ENCODE peak calls at places on chromosomes 13 and 19, in six cellular contexts. One of them, this sample, is unnamed.

GRCh38 chr19:1232652-1233360 is 5.0 kb downstream of the CBARP start:
- DNase-seq in A549: no peak
- DNase-seq in suprapubic skin: no peak
- DNase-seq in cardiac fibroblast: peak; percentile 72
- DNase-seq in colonic mucosa: no peak
- DNase-seq in AG04450: no peak
- DNase-seq in this sample: no peak

GRCh38 chr19:41426952-41427646 is at the start of gene B3GNT8:
- DNase-seq in A549: no peak
- DNase-seq in suprapubic skin: peak; percentile 92
- DNase-seq in cardiac fibroblast: peak; percentile 79
- DNase-seq in colonic mucosa: peak; percentile 94
- DNase-seq in AG04450: peak; percentile 11
- DNase-seq in this sample: no peak

GRCh38 chr19:4061683-4062575 is 4.8 kb downstream of the ZBTB7A start:
- DNase-seq in A549: no peak
- DNase-seq in suprapubic skin: no peak
- DNase-seq in cardiac fibroblast: no peak
- DNase-seq in colonic mucosa: peak; percentile 94
- DNase-seq in AG04450: no peak
- DNase-seq in this sample: no peak

GRCh38 chr13:27309967-27310598 is 39.5 kb downstream of the RASL11A start:
- DNase-seq in A549: peak; percentile 34
- DNase-seq in suprapubic skin: no peak
- DNase-seq in cardiac fibroblast: no peak
- DNase-seq in colonic mucosa: no peak
- DNase-seq in AG04450: no peak
- DNase-seq in this sample: no peak

GRCh38 chr13:112897956-112898785 is 70.8 kb upstream of the MCF2L start:
- DNase-seq in A549: no peak
- DNase-seq in suprapubic skin: no peak
- DNase-seq in cardiac fibroblast: no peak
- DNase-seq in colonic mucosa: no peak
- DNase-seq in AG04450: no peak
- DNase-seq in this sample: no peak

GRCh38 chr13:40344270-40345148 is 321.9 kb downstream of the FOXO1 start:
- DNase-seq in A549: peak; percentile 3
- DNase-seq in suprapubic skin: no peak
- DNase-seq in cardiac fibroblast: peak; percentile 91
- DNase-seq in colonic mucosa: no peak
- DNase-seq in AG04450: no peak
- DNase-seq in this sample: no peak

GRCh38 chr13:28611654-28612131 is 47.2 kb upstream of the POMP start:
- DNase-seq in A549: no peak
- DNase-seq in suprapubic skin: no peak
- DNase-seq in cardiac fibroblast: peak; percentile 15
- DNase-seq in colonic mucosa: no peak
- DNase-seq in AG04450: no peak
- DNase-seq in this sample: no peak

GRCh38 chr13:95920485-95920884 is 132.7 kb downstream of the UGGT2 start:
- DNase-seq in A549: no peak
- DNase-seq in suprapubic skin: no peak
- DNase-seq in cardiac fibroblast: no peak
- DNase-seq in colonic mucosa: no peak
- DNase-seq in AG04450: no peak
- DNase-seq in this sample: no peak

GRCh38 chr13:41780736-41781708 is 179.9 kb downstream of the VWA8 start:
- DNase-seq in A549: peak; percentile 19
- DNase-seq in suprapubic skin: no peak
- DNase-seq in cardiac fibroblast: peak; percentile 89
- DNase-seq in colonic mucosa: no peak
- DNase-seq in AG04450: peak; percentile 55
- DNase-seq in this sample: no peak

GRCh38 chr19:44745386-44745831 is 3.1 kb upstream of the BCL3 start:
- DNase-seq in A549: peak; percentile 95
- DNase-seq in suprapubic skin: peak; percentile 87
- DNase-seq in cardiac fibroblast: peak; percentile 93
- DNase-seq in colonic mucosa: peak; percentile 89
- DNase-seq in AG04450: no peak
- DNase-seq in this sample: no peak

GRCh38 chr19:40523322-40524047 is 53.2 kb upstream of the SHKBP1 start:
- DNase-seq in A549: peak; percentile 96
- DNase-seq in suprapubic skin: no peak
- DNase-seq in cardiac fibroblast: peak; percentile 71
- DNase-seq in colonic mucosa: peak; percentile 79
- DNase-seq in AG04450: no peak
- DNase-seq in this sample: no peak

GRCh38 chr19:13463296-13463695 is 43.0 kb downstream of the CACNA1A start:
- DNase-seq in A549: no peak
- DNase-seq in suprapubic skin: no peak
- DNase-seq in cardiac fibroblast: peak; percentile 8
- DNase-seq in colonic mucosa: no peak
- DNase-seq in AG04450: no peak
- DNase-seq in this sample: no peak

DNA sequence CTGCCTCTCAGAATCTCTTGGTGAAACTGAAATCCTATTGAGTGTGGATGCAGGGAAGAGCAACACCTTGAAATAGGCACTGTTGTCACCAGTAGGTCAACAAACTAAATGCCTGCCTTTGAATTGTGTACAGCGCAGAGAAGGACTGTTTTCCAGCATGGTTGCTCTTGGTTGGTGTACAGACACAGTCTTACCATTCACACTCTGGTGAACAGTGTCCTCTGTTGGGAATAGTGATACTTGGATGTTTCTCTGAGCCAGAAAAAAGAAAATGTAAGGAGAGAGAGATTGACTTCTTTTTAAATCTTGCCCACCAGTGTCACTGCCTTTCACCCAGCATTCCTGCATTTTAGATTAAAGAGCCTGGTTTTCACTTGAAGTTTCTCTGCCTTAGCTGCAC is 179.7 kb downstream of the STK24 start:
- DNase-seq in A549: no peak
- DNase-seq in suprapubic skin: no peak
- DNase-seq in cardiac fibroblast: peak; percentile 46
- DNase-seq in colonic mucosa: no peak
- DNase-seq in AG04450: no peak
- DNase-seq in this sample: no peak
- TF ChIP-seq CTCF in A549: no peak
- TF ChIP-seq CTCF in suprapubic skin: no peak
- TF ChIP-seq CTCF in cardiac fibroblast: peak; percentile 14
- TF ChIP-seq CTCF in colonic mucosa: peak; percentile 11
- TF ChIP-seq CTCF in AG04450: peak; percentile 55
- TF ChIP-seq CTCF in this sample: no peak

GRCh38 chr19:51724543-51724942 is 752 bp upstream of the HAS1 start:
- DNase-seq in A549: no peak
- DNase-seq in suprapubic skin: no peak
- DNase-seq in cardiac fibroblast: peak; percentile 51
- DNase-seq in colonic mucosa: no peak
- DNase-seq in AG04450: no peak
- DNase-seq in this sample: no peak

GRCh38 chr19:51722492-51722891 is 1.3 kb downstream of the HAS1 start:
- DNase-seq in A549: no peak
- DNase-seq in suprapubic skin: no peak
- DNase-seq in cardiac fibroblast: no peak
- DNase-seq in colonic mucosa: no peak
- DNase-seq in AG04450: no peak
- DNase-seq in this sample: no peak

GRCh38 chr19:51729781-51730180 is 6.0 kb upstream of the HAS1 start:
- DNase-seq in A549: no peak
- DNase-seq in suprapubic skin: no peak
- DNase-seq in cardiac fibroblast: peak; percentile 76
- DNase-seq in colonic mucosa: no peak
- DNase-seq in AG04450: no peak
- DNase-seq in this sample: no peak

GRCh38 chr19:51726049-51726448 is 2.3 kb upstream of the HAS1 start:
- DNase-seq in A549: no peak
- DNase-seq in suprapubic skin: peak; percentile 87
- DNase-seq in cardiac fibroblast: peak; percentile 92
- DNase-seq in colonic mucosa: peak; percentile 39
- DNase-seq in AG04450: no peak
- DNase-seq in this sample: peak; percentile 65

DNA sequence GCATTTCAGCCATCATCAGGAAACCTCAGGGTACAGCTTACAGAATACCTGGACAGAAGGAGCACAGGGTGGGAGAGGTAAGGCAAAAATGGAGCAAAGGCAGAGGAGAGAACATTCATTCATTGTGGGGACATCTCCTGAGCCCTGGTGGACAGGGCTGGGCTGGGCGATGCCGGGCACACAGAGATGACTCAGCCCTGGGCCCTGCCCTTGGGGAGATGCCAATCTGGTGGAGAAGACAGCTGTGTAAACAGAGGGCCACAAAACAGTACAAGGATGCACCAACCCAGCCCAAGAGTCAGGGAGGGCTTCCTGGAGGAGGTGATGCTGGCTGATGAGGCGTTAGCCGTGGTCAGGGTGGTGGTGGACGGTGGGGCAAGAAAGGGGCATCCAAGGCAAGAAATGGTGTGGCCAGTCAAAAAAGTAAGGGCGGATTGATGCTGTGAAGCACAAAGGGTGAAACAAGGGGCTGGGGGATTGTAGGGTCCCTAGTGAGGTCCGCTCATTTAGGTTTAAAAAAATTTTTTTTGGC is 3.6 kb upstream of the HAS1 start:
- DNase-seq in A549: no peak
- DNase-seq in suprapubic skin: no peak
- DNase-seq in cardiac fibroblast: peak; percentile 63
- DNase-seq in colonic mucosa: no peak
- DNase-seq in AG04450: no peak
- DNase-seq in this sample: no peak
- TF ChIP-seq CTCF in A549: no peak
- TF ChIP-seq CTCF in suprapubic skin: no peak
- TF ChIP-seq CTCF in cardiac fibroblast: no peak
- TF ChIP-seq CTCF in colonic mucosa: no peak
- TF ChIP-seq CTCF in AG04450: no peak
- TF ChIP-seq CTCF in this sample: no peak

DNA sequence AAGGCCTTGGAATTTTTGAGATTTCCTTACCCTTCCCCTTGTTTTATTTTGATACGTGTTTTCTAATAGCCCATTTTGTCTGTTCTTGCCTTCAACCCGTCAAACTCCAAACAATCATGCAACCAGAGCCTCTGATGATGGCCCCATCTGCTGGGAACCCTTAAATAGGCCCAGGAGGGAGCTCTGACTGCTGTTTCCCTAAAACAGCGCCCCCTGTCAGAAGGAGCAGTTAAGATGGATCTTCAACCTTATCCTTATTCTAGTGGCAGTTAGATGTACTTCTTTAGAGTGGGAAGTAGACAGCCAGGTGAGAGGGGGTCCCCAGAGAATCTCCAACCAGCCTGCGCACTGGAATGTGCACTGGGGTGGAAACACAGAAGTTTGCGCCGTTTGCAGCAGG is 1031.0 kb upstream of the PCDH9 start:
- DNase-seq in A549: peak; percentile 28
- DNase-seq in suprapubic skin: no peak
- DNase-seq in cardiac fibroblast: no peak
- DNase-seq in colonic mucosa: no peak
- DNase-seq in AG04450: no peak
- DNase-seq in this sample: no peak
- TF ChIP-seq CTCF in A549: no peak
- TF ChIP-seq CTCF in suprapubic skin: no peak
- TF ChIP-seq CTCF in cardiac fibroblast: no peak
- TF ChIP-seq CTCF in colonic mucosa: no peak
- TF ChIP-seq CTCF in AG04450: no peak
- TF ChIP-seq CTCF in this sample: no peak

DNA sequence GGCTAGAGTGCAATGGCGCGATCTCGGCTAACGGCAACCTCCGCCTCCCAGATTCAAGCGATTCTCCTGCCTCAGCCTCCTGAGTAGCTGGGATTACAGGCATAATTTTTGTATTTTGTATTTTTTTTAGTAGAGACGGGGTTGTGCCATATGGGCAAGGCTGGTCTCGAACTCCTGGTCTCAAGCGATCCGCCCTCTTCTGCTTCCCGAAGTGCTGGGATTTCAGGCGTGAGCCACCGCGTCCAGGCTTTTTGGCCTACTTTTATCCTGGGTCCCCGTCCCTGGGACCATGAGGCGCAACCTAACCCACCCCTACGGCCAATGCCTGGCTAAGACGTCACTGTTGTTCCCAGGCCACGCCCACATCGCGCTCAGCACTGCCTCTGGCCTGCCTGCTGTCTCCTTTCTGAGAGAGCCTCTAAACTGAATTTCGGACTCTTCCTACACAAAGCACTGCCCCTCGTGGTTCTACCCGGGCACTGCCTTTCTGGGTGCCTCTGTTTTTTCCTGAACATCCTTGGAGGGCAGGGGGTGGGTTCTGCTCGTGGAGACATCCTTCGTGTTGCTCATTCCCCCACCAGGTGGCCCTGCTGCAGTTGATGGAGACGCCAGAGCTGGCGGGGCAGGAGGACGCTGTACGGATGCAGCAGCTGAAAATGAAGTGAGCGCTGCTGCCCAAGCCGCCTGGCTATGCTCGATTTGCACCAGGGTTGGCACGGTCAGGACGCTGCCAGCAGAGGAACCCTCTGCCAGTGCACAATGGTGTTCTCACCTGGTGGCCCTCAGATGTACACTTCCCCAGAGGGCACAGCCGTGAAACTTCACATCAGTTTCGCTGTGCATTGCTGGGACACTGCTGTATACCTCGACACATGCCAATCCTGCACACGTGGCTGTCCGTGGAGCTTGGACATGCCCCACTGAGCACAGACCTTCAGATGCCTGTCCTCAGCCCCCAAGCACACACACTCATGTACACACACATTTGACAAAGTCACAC is 2.0 kb downstream of the REX1BD start:
- DNase-seq in A549: peak; percentile 94
- DNase-seq in suprapubic skin: no peak
- DNase-seq in cardiac fibroblast: peak; percentile 66
- DNase-seq in colonic mucosa: no peak
- DNase-seq in AG04450: no peak
- DNase-seq in this sample: no peak
- TF ChIP-seq CTCF in A549: peak; percentile 44
- TF ChIP-seq CTCF in suprapubic skin: no peak
- TF ChIP-seq CTCF in cardiac fibroblast: no peak
- TF ChIP-seq CTCF in colonic mucosa: no peak
- TF ChIP-seq CTCF in AG04450: peak; percentile 27
- TF ChIP-seq CTCF in this sample: no peak

This sample was measured in omental fat pad.